ENCODE peak calls at places on chromosomes 12 and 14, in nine cellular contexts. F is foreskin keratinocyte, D is NCI-H345, Q is non-pigmented ciliary epithelial cell, J is fibroblast of the aortic adventitia, R is RKO, B is NCI-H1436, W is naive B cell, L is dorsolateral prefrontal cortex. V is an unnamed sample.
A peak's percentile ranks its signal among the peaks of the same experiment; 100 is the strongest.

GRCh38 chr14:35696575-35696974 is 112.5 kb downstream of the RALGAPA1 start:
- DNase-seq in F (no peak), D (no peak), Q (no peak), J (no peak), R (no peak), B (no peak), W (no peak), L (no peak), V (no peak)

GRCh38 chr12:67944093-67944492 is 45.2 kb upstream of the IFNG-AS1 start:
- DNase-seq in F (no peak), D (no peak), Q (no peak), J (no peak), R (no peak), B (no peak), W (no peak), L (no peak), V (no peak)

GRCh38 chr12:80849367-80849766 is 88.4 kb downstream of the LIN7A start:
- DNase-seq in F (no peak), D (no peak), Q (no peak), J (no peak), R (no peak), B (no peak), W (no peak), L (no peak), V (no peak)

GRCh38 chr14:56487761-56488160 is 91.8 kb upstream of the TMEM260 start:
- DNase-seq in F (peak; percentile 88), D (no peak), Q (peak; percentile 55), J (peak; percentile 9), R (peak; percentile 31), B (no peak), W (no peak), L (no peak), V (no peak)

GRCh38 chr12:125873031-125873430 is 807.8 kb downstream of the AACS start:
- DNase-seq in F (no peak), D (no peak), Q (no peak), J (no peak), R (no peak), B (no peak), W (no peak), L (no peak), V (no peak)

GRCh38 chr14:54211562-54212308 is 185.1 kb upstream of the CDKN3 start:
- DNase-seq in F (peak; percentile 52), D (no peak), Q (peak; percentile 67), J (peak; percentile 93), R (peak; percentile 66), B (no peak), W (no peak), L (no peak), V (no peak)

GRCh38 chr14:48398675-48399282 is 723.4 kb upstream of the MDGA2 start:
- DNase-seq in F (peak; percentile 20), D (peak; percentile 42), Q (peak; percentile 6), J (peak; percentile 8), R (peak; percentile 74), B (peak; percentile 16), W (peak; percentile 3), L (no peak), V (no peak)

GRCh38 chr12:25186038-25186787 is 8.7 kb downstream of the DNAI7 start:
- DNase-seq in F (no peak), D (no peak), Q (no peak), J (no peak), R (no peak), B (no peak), W (peak; percentile 15), L (no peak), V (no peak)

GRCh38 chr12:92557422-92557724 is 145.4 kb upstream of the PLEKHG7 start:
- DNase-seq in F (no peak), D (no peak), Q (no peak), J (no peak), R (no peak), B (no peak), W (no peak), L (no peak), V (no peak)

GRCh38 chr12:53051058-53051880 is 1.4 kb downstream of the TNS2 start:
- DNase-seq in F (no peak), D (no peak), Q (no peak), J (no peak), R (no peak), B (no peak), W (no peak), L (peak; percentile 92), V (peak; percentile 80)

GRCh38 chr14:101761881-101762529 is 496 bp downstream of the PPP2R5C start:
- DNase-seq in F (no peak), D (peak; percentile 37), Q (no peak), J (no peak), R (peak; percentile 27), B (no peak), W (peak; percentile 31), L (peak; percentile 50), V (peak; percentile 40)

GRCh38 chr14:78863143-78863542 is 693.0 kb downstream of the NRXN3 start:
- DNase-seq in F (peak; percentile 7), D (no peak), Q (no peak), J (peak; percentile 25), R (peak; percentile 64), B (no peak), W (no peak), L (no peak), V (peak; percentile 18)

GRCh38 chr12:98182791-98183190 is 332.6 kb upstream of the TMPO start:
- DNase-seq in F (no peak), D (peak; percentile 86), Q (no peak), J (no peak), R (no peak), B (no peak), W (no peak), L (no peak), V (no peak)

GRCh38 chr14:35818346-35819115 is 7.6 kb upstream of the BRMS1L start:
- DNase-seq in F (no peak), D (peak; percentile 35), Q (no peak), J (peak; percentile 60), R (peak; percentile 75), B (peak; percentile 20), W (peak; percentile 15), L (no peak), V (no peak)

GRCh38 chr14:31127690-31128089 is 79.9 kb downstream of the HECTD1 start:
- DNase-seq in F (no peak), D (no peak), Q (no peak), J (no peak), R (no peak), B (no peak), W (no peak), L (no peak), V (no peak)